ENCODE peak calls at places on chromosomes 2 and 18, in five cellular contexts. J, Y, U, N and G are unnamed samples.

GRCh38 chr2:225526731-225527427 is 127.4 kb downstream of the NYAP2 start:
- DNase-seq in J (no peak), N (no peak), Y (no peak), U (no peak), G (no peak)

GRCh38 chr18:6109743-6110142 is 214.4 kb upstream of the TMEM200C start:
- DNase-seq in U (no peak), Y (no peak), J (no peak), N (no peak), G (no peak)

GRCh38 chr2:179818546-179818945 is 42.9 kb downstream of the ZNF385B start:
- DNase-seq in J (no peak), U (no peak), Y (no peak), N (no peak), G (no peak)

GRCh38 chr18:58216071-58216471 is 172.0 kb downstream of the NEDD4L start:
- DNase-seq in N (peak), U (no peak), J (no peak), Y (no peak), G (no peak)

GRCh38 chr2:211144974-211145373 is 588.6 kb downstream of the CPS1 start:
- DNase-seq in Y (no peak), N (no peak), J (no peak), U (no peak), G (no peak)

GRCh38 chr18:24263078-24263477 is 124.2 kb downstream of the CABYR start:
- DNase-seq in Y (no peak), U (no peak), N (no peak), J (no peak), G (no peak)

GRCh38 chr2:126979604-126980003 is 80.9 kb downstream of the TEX51 start:
- DNase-seq in Y (no peak), N (no peak), U (no peak), J (no peak), G (no peak)

GRCh38 chr2:7523557-7524210 is 606.5 kb downstream of the RNF144A start:
- DNase-seq in Y (no peak), J (no peak), U (no peak), N (no peak), G (peak)

GRCh38 chr18:9708882-9709877 is 1.1 kb downstream of the RAB31 start:
- DNase-seq in N (no peak), Y (no peak), U (no peak), J (no peak), G (peak)

GRCh38 chr2:102209474-102209873 is 22.7 kb downstream of the IL1RL2 start:
- DNase-seq in N (no peak), J (no peak), Y (no peak), U (no peak), G (no peak)

GRCh38 chr2:64023485-64024258 is 4.4 kb upstream of the VPS54 start:
- DNase-seq in J (no peak), N (peak), Y (no peak), U (no peak), G (no peak)

GRCh38 chr2:102795641-102796040 is 33.8 kb downstream of the TMEM182 start:
- DNase-seq in U (no peak), J (no peak), Y (no peak), N (no peak), G (no peak)

GRCh38 chr18:56835331-56835730 is 184.2 kb downstream of the WDR7 start:
- DNase-seq in U (no peak), N (no peak), J (no peak), Y (no peak), G (no peak)

GRCh38 chr18:63553117-63553516 is 10.9 kb downstream of the SERPINB12 start:
- DNase-seq in U (no peak), N (peak), J (no peak), Y (no peak), G (peak)

GRCh38 chr18:53864758-53865157 is 359.7 kb downstream of the MBD2 start:
- DNase-seq in U (no peak), Y (no peak), N (no peak), J (no peak), G (no peak)

GRCh38 chr2:140201572-140201971 is 1421.4 kb upstream of the NXPH2 start:
- DNase-seq in U (no peak), Y (no peak), J (no peak), N (no peak), G (no peak)

GRCh38 chr2:54543736-54544396 is 87.7 kb downstream of the SPTBN1 start:
- DNase-seq in J (no peak), Y (no peak), U (no peak), N (no peak), G (no peak)